ENCODE peak calls at places on chromosome 10, in six cellular contexts. O, P, U, G, D and B are unnamed samples.

GRCh38 chr10:76433161-76434005 is 1002.0 kb downstream of the LRMDA start:
- DNase-seq in O (no peak), P (peak; percentile 29), U (no peak), G (no peak), D (no peak), B (no peak)

GRCh38 chr10:97684866-97685394 is 2.1 kb downstream of the AVPI1 start:
- DNase-seq in O (no peak), P (no peak), U (no peak), G (peak; percentile 31), D (no peak), B (peak; percentile 51)

GRCh38 chr10:87585565-87586514 is 73.8 kb upstream of the PAPSS2 start:
- DNase-seq in O (no peak), P (peak; percentile 40), U (no peak), G (peak; percentile 22), D (no peak), B (peak; percentile 58)

GRCh38 chr10:76763360-76763759 is 874.2 kb downstream of the KCNMA1 start:
- DNase-seq in O (no peak), P (no peak), U (no peak), G (no peak), D (no peak), B (no peak)

GRCh38 chr10:23065549-23065948 is 29.8 kb upstream of the MSRB2 start:
- DNase-seq in O (no peak), P (peak; percentile 21), U (no peak), G (no peak), D (no peak), B (peak; percentile 59)

GRCh38 chr10:5737352-5737751 is 52.7 kb downstream of the TASOR2 start:
- DNase-seq in O (peak; percentile 54), P (peak; percentile 12), U (no peak), G (no peak), D (no peak), B (no peak)

GRCh38 chr10:48232717-48233447 is 41.6 kb downstream of the FRMPD2 start:
- DNase-seq in O (peak; percentile 18), P (no peak), U (no peak), G (no peak), D (no peak), B (no peak)

GRCh38 chr10:98067165-98067564 is 36.7 kb upstream of the CRTAC1 start:
- DNase-seq in O (no peak), P (no peak), U (no peak), G (no peak), D (no peak), B (no peak)

GRCh38 chr10:132363921-132364593 is 32.1 kb downstream of the LRRC27 start:
- DNase-seq in O (peak; percentile 88), P (no peak), U (peak; percentile 55), G (peak; percentile 25), D (no peak), B (no peak)

GRCh38 chr10:94012834-94013830 is 19.4 kb downstream of the PLCE1 start:
- DNase-seq in O (no peak), P (no peak), U (no peak), G (no peak), D (no peak), B (peak; percentile 59)

GRCh38 chr10:60944159-60944909 is at the start of gene RHOBTB1:
- DNase-seq in O (peak; percentile 73), P (peak; percentile 59), U (peak; percentile 64), G (peak; percentile 95), D (no peak), B (peak; percentile 83)

GRCh38 chr10:13890617-13891541 is 304.1 kb downstream of the PRPF18 start:
- DNase-seq in O (peak; percentile 55), P (no peak), U (peak; percentile 30), G (peak; percentile 80), D (no peak), B (peak; percentile 52)

GRCh38 chr10:71080381-71081228 is 131.8 kb upstream of the UNC5B start:
- DNase-seq in O (peak; percentile 14), P (no peak), U (no peak), G (no peak), D (no peak), B (no peak)

GRCh38 chr10:69379800-69380199 is 36.9 kb downstream of the TACR2 start:
- DNase-seq in O (no peak), P (no peak), U (no peak), G (no peak), D (no peak), B (no peak)

GRCh38 chr10:124586142-124586541 is 124.5 kb downstream of the LHPP start:
- DNase-seq in O (no peak), P (no peak), U (no peak), G (no peak), D (no peak), B (no peak)

GRCh38 chr10:72688208-72688651 is 3.7 kb upstream of the MCU start:
- DNase-seq in O (no peak), P (peak; percentile 28), U (no peak), G (peak; percentile 73), D (no peak), B (peak; percentile 95)

GRCh38 chr10:49226594-49226993 is 38.4 kb upstream of the TMEM273 start:
- DNase-seq in O (no peak), P (no peak), U (no peak), G (no peak), D (no peak), B (no peak)

GRCh38 chr10:101097881-101098280 is 33.2 kb upstream of the TLX1 start:
- DNase-seq in O (no peak), P (no peak), U (no peak), G (no peak), D (no peak), B (no peak)

GRCh38 chr10:3059974-3060373 is 7.4 kb upstream of the PFKP start:
- DNase-seq in O (no peak), P (no peak), U (no peak), G (no peak), D (no peak), B (no peak)

GRCh38 chr10:127755758-127756157 is 18.8 kb downstream of the FOXI2 start:
- DNase-seq in O (no peak), P (no peak), U (no peak), G (no peak), D (no peak), B (no peak)

GRCh38 chr10:100728928-100729876 is 16.2 kb upstream of the PAX2 start:
- DNase-seq in O (peak; percentile 85), P (peak; percentile 22), U (no peak), G (peak; percentile 30), D (no peak), B (peak; percentile 13)

GRCh38 chr10:62071846-62072281 is 170.4 kb downstream of the ARID5B start:
- DNase-seq in O (no peak), P (no peak), U (no peak), G (peak; percentile 50), D (no peak), B (peak; percentile 78)

GRCh38 chr10:42984761-42985325 is 92.0 kb upstream of the RET start:
- DNase-seq in O (peak; percentile 13), P (no peak), U (no peak), G (no peak), D (no peak), B (no peak)

GRCh38 chr10:7406712-7407333 is 4.0 kb downstream of the SFMBT2 start:
- DNase-seq in O (no peak), P (no peak), U (no peak), G (peak; percentile 33), D (no peak), B (no peak)

GRCh38 chr10:7407368-7408002 is 3.3 kb downstream of the SFMBT2 start:
- DNase-seq in O (peak; percentile 35), P (no peak), U (no peak), G (peak; percentile 70), D (no peak), B (no peak)

GRCh38 chr10:7409045-7409731 is 1.6 kb downstream of the SFMBT2 start:
- DNase-seq in O (peak; percentile 33), P (no peak), U (no peak), G (peak; percentile 47), D (no peak), B (no peak)

GRCh38 chr10:7408494-7409044 is 2.3 kb downstream of the SFMBT2 start:
- DNase-seq in O (peak; percentile 55), P (no peak), U (no peak), G (peak; percentile 54), D (no peak), B (peak; percentile 17)

DNA sequence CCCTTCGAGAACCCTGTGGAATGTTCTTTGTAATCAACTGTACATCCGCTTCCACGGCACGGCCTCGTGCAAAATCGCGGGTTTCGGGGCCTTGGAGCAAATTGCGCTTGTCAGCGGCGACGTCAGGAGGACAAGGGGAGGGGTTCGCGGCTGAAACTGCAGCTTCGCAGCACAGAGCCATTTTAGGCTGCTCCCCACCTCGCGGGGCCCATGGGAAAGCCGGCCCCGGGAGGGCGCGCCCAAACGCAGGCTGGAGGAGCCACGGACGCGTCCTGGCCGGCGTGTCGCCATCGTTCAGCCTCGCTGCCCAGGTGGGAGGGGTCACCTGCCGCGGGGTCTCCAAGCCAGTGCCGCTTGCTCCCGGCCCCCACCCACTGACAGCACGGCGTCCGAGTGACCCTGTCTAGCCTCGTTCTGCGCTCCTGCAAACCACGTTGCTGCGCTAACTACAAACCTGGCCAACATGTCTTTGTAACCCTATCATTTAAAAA is 2.8 kb downstream of the SFMBT2 start:
- DNase-seq in O (peak; percentile 55), P (no peak), U (no peak), G (peak; percentile 55), D (no peak), B (no peak)
- H3K18ac ChIP-seq in O (peak overlapping the region; percentile 61), P (peak overlapping the region; percentile 0), U (peak overlapping the region; percentile 97), G (peak overlapping the region; percentile 82), D (peak overlapping the region; percentile 71), B (no peak overlapping the region)

GRCh38 chr10:18660816-18661431 is 1.7 kb downstream of the ARL5B start:
- DNase-seq in O (no peak), P (no peak), U (no peak), G (no peak), D (no peak), B (no peak)

GRCh38 chr10:18659784-18660561 is 742 bp downstream of the ARL5B start:
- DNase-seq in O (peak; percentile 35), P (peak; percentile 63), U (no peak), G (peak; percentile 57), D (no peak), B (peak; percentile 31)

GRCh38 chr10:18653112-18653511 is 1.7 kb upstream of the NSUN6 start:
- DNase-seq in O (no peak), P (no peak), U (no peak), G (no peak), D (no peak), B (no peak)

GRCh38 chr10:18658992-18659783 is at the start of gene ARL5B:
- DNase-seq in O (peak; percentile 98), P (peak; percentile 99), U (peak; percentile 92), G (peak; percentile 99), D (peak; percentile 84), B (peak; percentile 99)

GRCh38 chr10:18658301-18658991 is 785 bp upstream of the ARL5B start:
- DNase-seq in O (no peak), P (peak; percentile 68), U (no peak), G (peak; percentile 46), D (no peak), B (peak; percentile 36)
- H2AK5ac ChIP-seq in O (no peak overlapping the region), P (peak overlapping the region; percentile 38), U (peak overlapping the region; percentile 58), G (peak overlapping the region; percentile 83), D (peak overlapping the region; percentile 86), B (peak overlapping the region; percentile 76)

DNA sequence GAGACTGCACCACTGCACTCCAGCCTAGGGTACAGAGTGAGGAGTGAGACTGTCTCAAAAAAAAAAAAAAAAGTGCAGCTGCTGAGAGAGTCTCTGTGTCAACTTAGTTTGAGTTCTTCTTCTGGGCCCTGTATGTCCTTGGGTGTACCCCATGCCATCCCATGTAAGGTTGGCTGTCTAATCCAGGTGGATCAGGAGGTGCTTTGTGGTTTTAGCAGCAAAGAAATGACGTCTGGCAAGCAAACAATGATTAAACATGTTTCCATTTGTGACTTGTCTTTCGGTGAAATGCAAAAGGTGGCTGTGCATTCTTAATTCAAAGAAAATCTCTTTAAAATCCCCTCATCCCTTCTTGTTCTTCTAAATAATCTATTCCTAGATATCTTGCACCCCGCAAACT is 255.9 kb downstream of the ANKRD30A start:
- DNase-seq in O (no peak), P (no peak), U (no peak), G (no peak), D (no peak), B (no peak)
- H3K9me3 ChIP-seq in O (peaks cover 68% of the 10 kb centered on the region), P (peaks cover 33% of the 10 kb centered on the region), U (peaks cover 31% of the 10 kb centered on the region), G (peaks cover 5% of the 10 kb centered on the region), D (peaks cover 66% of the 10 kb centered on the region), B (peaks cover 26% of the 10 kb centered on the region)

GRCh38 chr10:75294031-75294437 is 58.3 kb upstream of the COMTD1 start:
- DNase-seq in O (no peak), P (no peak), U (no peak), G (peak; percentile 51), D (no peak), B (no peak)
- H3K18ac ChIP-seq in O (no peak overlapping the region), P (no peak overlapping the region), U (no peak overlapping the region), G (no peak overlapping the region), D (no peak overlapping the region), B (peak overlapping the region; percentile 10)